ENCODE peak calls at places on chromosomes 5 and 9, in five cellular contexts. S is Panc1, C is mesothelial cell of epicardium, P is AG09309, F is WERI-Rb-1. Q is an unnamed sample.

GRCh38 chr9:73152953-73153352 is 1.3 kb downstream of the ANXA1 start:
- DNase-seq in S (no peak), C (no peak), P (no peak), F (no peak), Q (peak)

GRCh38 chr9:92385474-92385873 is 18.9 kb downstream of the OGN start:
- DNase-seq in S (no peak), C (no peak), P (no peak), F (no peak), Q (peak)

GRCh38 chr5:38258319-38259061 is at the start of gene EGFLAM:
- DNase-seq in S (no peak), C (peak), P (no peak), F (peak), Q (peak)

GRCh38 chr5:133421394-133421793 is 190.9 kb downstream of the FSTL4 start:
- DNase-seq in S (no peak), C (no peak), P (no peak), F (peak), Q (peak)

GRCh38 chr5:36357391-36357790 is 55.7 kb upstream of the RANBP3L start:
- DNase-seq in S (no peak), C (no peak), P (peak), F (no peak), Q (no peak)

GRCh38 chr5:105057893-105058292 is 1495.3 kb upstream of the NUDT12 start:
- DNase-seq in S (no peak), C (no peak), P (no peak), F (no peak), Q (no peak)

GRCh38 chr9:15070716-15071115 is 160.5 kb upstream of the FREM1 start:
- DNase-seq in S (no peak), C (no peak), P (no peak), F (no peak), Q (no peak)

GRCh38 chr5:149855371-149855770 is 89.2 kb downstream of the PDE6A start:
- DNase-seq in S (no peak), C (no peak), P (no peak), F (no peak), Q (no peak)

GRCh38 chr5:149161026-149161687 is 19.9 kb downstream of the ABLIM3 start:
- DNase-seq in S (no peak), C (no peak), P (no peak), F (no peak), Q (no peak)

GRCh38 chr9:76557674-76558073 is 98.7 kb downstream of the GCNT1 start:
- DNase-seq in S (no peak), C (no peak), P (no peak), F (no peak), Q (no peak)

GRCh38 chr9:131546336-131547084 is 1.2 kb downstream of the PRRT1B start:
- DNase-seq in S (no peak), C (no peak), P (no peak), F (no peak), Q (no peak)

GRCh38 chr9:14433841-14434511 is 120.0 kb upstream of the NFIB start:
- DNase-seq in S (peak), C (no peak), P (no peak), F (no peak), Q (peak)

GRCh38 chr9:131539223-131539923 is 6.0 kb upstream of the PRRT1B start:
- DNase-seq in S (no peak), C (no peak), P (no peak), F (no peak), Q (no peak)

GRCh38 chr9:129328357-129329103 is 150.5 kb upstream of the IER5L start:
- DNase-seq in S (no peak), C (no peak), P (no peak), F (no peak), Q (no peak)

GRCh38 chr5:36777105-36777757 is 99.3 kb upstream of the NIPBL start:
- DNase-seq in S (no peak), C (no peak), P (no peak), F (peak), Q (no peak)

GRCh38 chr9:81717061-81717746 is 27.9 kb upstream of the TLE1 start:
- DNase-seq in S (no peak), C (no peak), P (no peak), F (no peak), Q (no peak)

GRCh38 chr5:61401726-61402125 is 69.7 kb downstream of the ZSWIM6 start:
- DNase-seq in S (no peak), C (no peak), P (no peak), F (no peak), Q (peak)

GRCh38 chr5:172076783-172077244 is 70.4 kb upstream of the FBXW11 start:
- DNase-seq in S (no peak), C (no peak), P (peak), F (no peak), Q (no peak)

GRCh38 chr9:30103647-30104394 is 2280.6 kb upstream of the ACO1 start:
- DNase-seq in S (no peak), C (no peak), P (no peak), F (no peak), Q (no peak)

GRCh38 chr9:113187935-113188595 is 33.0 kb downstream of the FKBP15 start:
- DNase-seq in S (peak), C (no peak), P (peak), F (no peak), Q (peak)

GRCh38 chr9:136975624-136976023 is 1.7 kb upstream of the PTGDS start:
- DNase-seq in S (no peak), C (no peak), P (no peak), F (peak), Q (no peak)

GRCh38 chr5:33891731-33892418 is at the start of gene ADAMTS12:
- DNase-seq in S (no peak), C (peak), P (no peak), F (no peak), Q (peak)

GRCh38 chr5:176530983-176531901 is 6.0 kb downstream of the RNF44 start:
- DNase-seq in S (no peak), C (no peak), P (no peak), F (no peak), Q (no peak)

GRCh38 chr5:138726848-138727247 is 26.4 kb upstream of the CTNNA1 start:
- DNase-seq in S (no peak), C (no peak), P (no peak), F (no peak), Q (no peak)
- TF ChIP-seq CTCF in S (no peak), C (no peak), P (no peak), F (no peak), Q (no peak)

DNA sequence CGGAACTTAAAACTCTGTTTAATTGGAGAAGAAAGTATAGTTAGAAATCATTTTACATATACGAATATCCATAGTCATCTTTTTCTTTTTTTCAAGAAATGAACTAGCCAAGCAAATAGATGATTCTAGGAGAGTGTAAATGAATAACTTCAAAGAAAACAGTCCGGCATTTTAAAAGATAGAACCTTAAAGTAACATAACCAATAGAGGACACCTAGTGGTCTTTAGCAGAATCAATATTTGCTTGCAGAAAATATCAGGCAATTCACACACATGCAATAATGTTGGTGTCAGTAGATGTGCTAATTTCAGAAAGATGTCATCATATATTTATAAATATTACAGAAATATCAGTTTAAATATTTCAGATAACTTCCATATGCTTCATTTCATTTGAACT is 57.1 kb downstream of the HCN1 start:
- DNase-seq in S (no peak), C (no peak), P (no peak), F (no peak), Q (peak)
- TF ChIP-seq CTCF in S (peak), C (no peak), P (no peak), F (peak), Q (peak)

DNA sequence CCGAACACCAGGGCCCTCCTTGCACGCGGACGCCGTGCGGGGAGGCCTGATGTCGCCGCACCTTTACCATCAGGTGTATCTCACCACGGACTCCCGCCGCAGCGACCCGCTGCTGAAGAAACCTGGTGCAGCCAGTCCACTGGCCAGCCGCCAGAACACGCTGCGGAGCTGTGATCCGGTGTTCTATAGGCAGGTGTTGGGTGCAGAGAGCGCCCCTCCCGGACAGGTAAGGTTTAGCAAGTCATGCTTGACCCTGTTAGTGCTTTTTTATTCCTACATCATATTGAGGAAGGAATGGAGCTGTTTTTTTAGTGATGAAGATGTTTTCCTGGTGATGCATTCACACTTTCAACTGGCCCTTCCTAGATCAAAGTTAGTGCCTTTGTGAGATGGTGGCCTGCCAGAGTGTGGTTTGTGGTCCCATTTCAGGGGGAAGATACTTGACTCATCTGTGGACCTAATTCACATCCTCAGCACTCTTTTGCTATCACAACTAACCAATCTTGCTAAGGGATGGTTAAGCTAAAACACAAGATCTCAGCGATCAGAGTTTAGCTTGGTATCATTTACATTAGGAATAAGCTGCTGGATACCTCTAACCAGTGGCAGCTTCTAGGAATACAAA is 2.7 kb downstream of the PCDHGC3 start:
- DNase-seq in S (no peak), C (no peak), P (no peak), F (no peak), Q (no peak)
- TF ChIP-seq CTCF in S (no peak), C (peak), P (peak), F (no peak), Q (peak)

DNA sequence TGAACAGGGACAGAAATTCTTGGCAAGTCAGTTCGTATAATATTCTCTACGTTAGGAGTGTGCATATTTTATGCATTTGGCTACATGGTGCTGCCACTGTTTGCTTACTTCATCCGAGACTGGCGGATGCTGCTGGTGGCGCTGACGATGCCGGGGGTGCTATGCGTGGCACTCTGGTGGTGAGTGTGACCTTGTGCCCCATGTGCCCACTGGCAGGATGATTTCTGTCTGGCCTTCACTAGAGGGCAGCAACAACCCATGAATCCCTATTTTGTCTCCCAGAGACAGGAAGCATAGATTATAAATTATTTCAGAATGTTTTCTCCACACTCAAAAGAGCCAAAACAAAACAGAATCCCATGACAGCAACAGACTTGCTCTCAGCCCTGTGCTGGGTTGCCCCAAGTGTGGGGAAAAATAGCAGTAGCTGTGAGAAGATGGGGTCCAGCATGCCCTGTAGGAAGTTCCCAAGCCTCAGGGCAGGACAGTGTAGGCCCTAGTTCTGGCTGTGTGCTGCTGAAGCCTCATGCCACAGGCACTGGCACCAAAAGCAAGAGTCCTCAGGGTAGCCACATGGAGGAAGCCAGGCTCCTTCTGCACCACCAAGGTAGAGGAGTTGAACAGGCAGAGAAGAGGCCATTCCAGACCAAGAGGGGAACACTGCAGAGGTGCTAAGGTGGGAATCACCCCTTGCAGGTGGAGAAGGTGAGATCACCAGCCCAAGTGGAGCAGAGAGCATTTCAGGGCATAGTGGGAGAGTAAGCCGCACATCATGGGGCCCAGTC is 16.0 kb downstream of the SLC22A5 start:
- DNase-seq in S (no peak), C (no peak), P (no peak), F (peak), Q (peak)
- TF ChIP-seq CTCF in S (peak), C (peak), P (peak), F (peak), Q (peak)

Q was measured in MCF 10A.